ENCODE peak calls at places on chromosomes 5 and 9, in five cellular contexts. One of them, this sample, is unnamed.

GRCh38 chr5:1194378-1194777 is 7.0 kb upstream of the SLC6A19 start:
- DNase-seq in H1: no peak
- DNase-seq in HepG2: no peak
- DNase-seq in GM12878: no peak
- DNase-seq in K562: no peak
- DNase-seq in this sample: no peak

GRCh38 chr5:36607114-36607561 is 732 bp downstream of the SLC1A3 start:
- DNase-seq in H1: no peak
- DNase-seq in HepG2: no peak
- DNase-seq in GM12878: no peak
- DNase-seq in K562: no peak
- DNase-seq in this sample: no peak

GRCh38 chr5:3329427-3329826 is 266.2 kb upstream of the IRX1 start:
- DNase-seq in H1: no peak
- DNase-seq in HepG2: no peak
- DNase-seq in GM12878: no peak
- DNase-seq in K562: no peak
- DNase-seq in this sample: no peak

GRCh38 chr9:108746864-108747263 is 108.9 kb downstream of the ACTL7B start:
- DNase-seq in H1: no peak
- DNase-seq in HepG2: peak
- DNase-seq in GM12878: no peak
- DNase-seq in K562: no peak
- DNase-seq in this sample: no peak

GRCh38 chr9:129673602-129674001 is 8.2 kb downstream of the PRRX2 start:
- DNase-seq in H1: no peak
- DNase-seq in HepG2: no peak
- DNase-seq in GM12878: no peak
- DNase-seq in K562: no peak
- DNase-seq in this sample: no peak

GRCh38 chr5:169195601-169196000 is 105.3 kb downstream of the SLIT3 start:
- DNase-seq in H1: no peak
- DNase-seq in HepG2: no peak
- DNase-seq in GM12878: no peak
- DNase-seq in K562: no peak
- DNase-seq in this sample: no peak

GRCh38 chr9:131984564-131984963 is 95.1 kb downstream of the MED27 start:
- DNase-seq in H1: no peak
- DNase-seq in HepG2: no peak
- DNase-seq in GM12878: no peak
- DNase-seq in K562: no peak
- DNase-seq in this sample: no peak

GRCh38 chr9:87148391-87149237 is 201.3 kb upstream of the GAS1 start:
- DNase-seq in H1: peak
- DNase-seq in HepG2: no peak
- DNase-seq in GM12878: no peak
- DNase-seq in K562: peak
- DNase-seq in this sample: peak

GRCh38 chr9:79089054-79089560 is 482.7 kb upstream of the TLE4 start:
- DNase-seq in H1: no peak
- DNase-seq in HepG2: no peak
- DNase-seq in GM12878: no peak
- DNase-seq in K562: no peak
- DNase-seq in this sample: no peak

GRCh38 chr9:92637886-92638620 is 31.9 kb downstream of the IPPK start:
- DNase-seq in H1: no peak
- DNase-seq in HepG2: no peak
- DNase-seq in GM12878: no peak
- DNase-seq in K562: no peak
- DNase-seq in this sample: no peak

GRCh38 chr5:1998716-1999317 is 116.1 kb upstream of the IRX4 start:
- DNase-seq in H1: no peak
- DNase-seq in HepG2: no peak
- DNase-seq in GM12878: no peak
- DNase-seq in K562: no peak
- DNase-seq in this sample: no peak

GRCh38 chr9:93698140-93698908 is 121.9 kb downstream of the PHF2 start:
- DNase-seq in H1: no peak
- DNase-seq in HepG2: no peak
- DNase-seq in GM12878: no peak
- DNase-seq in K562: no peak
- DNase-seq in this sample: no peak
- TF ChIP-seq ATF2 in H1: no peak
- TF ChIP-seq ATF2 in HepG2: no peak
- TF ChIP-seq ATF2 in GM12878: no peak
- TF ChIP-seq ATF2 in K562: no peak
- TF ChIP-seq ATF2 in this sample: no peak

DNA sequence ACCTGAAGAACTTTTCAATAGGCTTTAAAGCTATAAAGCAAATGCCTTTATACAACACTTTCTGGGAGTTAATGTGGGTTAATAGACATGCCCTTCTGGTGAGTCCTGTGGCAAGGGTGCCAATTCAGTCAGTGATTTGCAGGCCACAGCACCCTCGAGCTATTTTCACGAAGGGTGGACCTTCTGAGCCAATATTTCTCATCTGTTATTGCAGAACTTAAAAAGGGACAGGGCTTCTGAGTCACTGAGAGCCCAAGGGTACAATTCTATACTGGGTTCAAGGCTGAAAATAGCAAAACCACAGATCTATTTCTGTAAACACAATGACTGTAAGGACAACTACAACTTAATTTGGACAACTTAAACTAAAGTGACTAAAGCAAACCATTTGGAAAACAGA is 92.8 kb downstream of the GABRG2 start:
- DNase-seq in H1: no peak
- DNase-seq in HepG2: no peak
- DNase-seq in GM12878: no peak
- DNase-seq in K562: no peak
- DNase-seq in this sample: no peak
- TF ChIP-seq ATF2 in H1: no peak
- TF ChIP-seq ATF2 in HepG2: no peak
- TF ChIP-seq ATF2 in GM12878: no peak
- TF ChIP-seq ATF2 in K562: no peak
- TF ChIP-seq ATF2 in this sample: no peak

GRCh38 chr5:146906803-146907202 is 28.2 kb upstream of the PPP2R2B start:
- DNase-seq in H1: peak
- DNase-seq in HepG2: no peak
- DNase-seq in GM12878: no peak
- DNase-seq in K562: no peak
- DNase-seq in this sample: peak
- TF ChIP-seq ATF2 in H1: no peak
- TF ChIP-seq ATF2 in HepG2: no peak
- TF ChIP-seq ATF2 in GM12878: no peak
- TF ChIP-seq ATF2 in K562: no peak
- TF ChIP-seq ATF2 in this sample: no peak

DNA sequence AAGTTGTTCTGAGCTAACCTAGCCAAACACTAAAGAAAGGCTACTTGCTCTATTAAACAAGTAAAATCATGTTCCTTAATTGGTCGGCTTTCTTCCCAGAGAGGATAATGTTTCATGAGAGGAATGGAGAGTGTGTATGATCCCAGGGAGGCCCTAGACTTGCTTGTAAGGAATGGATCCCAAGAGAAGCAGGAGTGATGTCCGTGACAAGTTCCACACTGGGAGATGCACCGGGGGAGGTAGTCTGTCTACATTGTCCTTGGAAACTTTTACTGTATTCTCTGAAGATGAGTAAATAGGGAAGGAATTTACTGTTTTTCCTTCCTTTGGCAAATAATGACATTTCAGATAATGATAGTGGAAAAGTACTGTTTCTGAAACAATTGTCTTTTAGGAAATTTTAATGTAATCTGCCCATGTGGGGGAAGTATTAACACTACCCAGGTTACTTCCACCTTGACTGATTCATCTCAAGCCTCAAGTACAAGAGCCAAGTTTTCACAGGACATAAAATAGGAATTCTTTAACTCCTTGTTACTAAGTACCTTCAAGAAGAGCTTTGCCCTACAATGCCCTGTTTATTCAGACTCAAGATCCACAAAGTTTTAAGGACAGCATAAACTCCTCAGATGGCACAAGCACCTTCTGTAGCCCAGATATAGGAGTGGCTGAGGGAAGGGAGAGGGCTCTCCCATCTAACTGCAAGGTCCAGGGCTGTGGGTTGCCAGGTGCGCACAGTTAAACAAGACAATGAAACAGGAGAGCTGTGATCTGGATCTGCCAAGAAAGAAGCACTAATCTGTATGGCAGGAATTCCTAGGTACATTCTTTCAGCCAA is 152.1 kb downstream of the GNA14 start:
- DNase-seq in H1: no peak
- DNase-seq in HepG2: peak
- DNase-seq in GM12878: no peak
- DNase-seq in K562: no peak
- DNase-seq in this sample: no peak
- TF ChIP-seq ATF2 in H1: no peak
- TF ChIP-seq ATF2 in HepG2: no peak
- TF ChIP-seq ATF2 in GM12878: no peak
- TF ChIP-seq ATF2 in K562: no peak
- TF ChIP-seq ATF2 in this sample: no peak

DNA sequence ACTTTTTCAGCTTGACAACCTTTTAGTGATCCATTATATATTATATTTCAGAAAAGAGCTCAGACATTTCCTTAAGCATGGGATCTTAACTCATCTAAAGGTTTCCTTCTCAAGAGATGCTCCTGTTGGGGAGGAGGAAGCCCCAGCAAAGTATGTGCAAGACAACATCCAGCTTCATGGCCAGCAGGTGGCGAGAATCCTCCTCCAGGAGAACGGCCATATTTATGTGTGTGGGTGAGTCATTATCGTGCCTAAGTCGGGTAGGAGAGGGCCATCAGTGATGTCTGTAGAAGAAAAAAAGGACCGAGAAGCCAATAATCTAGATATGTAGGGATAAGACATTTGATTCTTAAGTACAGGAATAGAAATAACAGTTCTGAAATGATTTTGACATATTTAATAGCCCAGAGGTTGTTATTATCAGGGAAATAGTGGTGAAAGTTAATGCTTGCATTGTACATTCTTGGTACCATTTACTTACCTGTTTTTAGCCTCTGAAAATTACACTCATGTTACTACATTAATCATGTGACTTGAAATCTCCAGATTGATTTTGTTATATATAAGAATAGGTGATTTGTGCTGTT is 28.2 kb downstream of the MTRR start:
- DNase-seq in H1: peak
- DNase-seq in HepG2: peak
- DNase-seq in GM12878: no peak
- DNase-seq in K562: peak
- DNase-seq in this sample: peak
- TF ChIP-seq ATF2 in H1: no peak
- TF ChIP-seq ATF2 in HepG2: no peak
- TF ChIP-seq ATF2 in GM12878: no peak
- TF ChIP-seq ATF2 in K562: no peak
- TF ChIP-seq ATF2 in this sample: no peak

DNA sequence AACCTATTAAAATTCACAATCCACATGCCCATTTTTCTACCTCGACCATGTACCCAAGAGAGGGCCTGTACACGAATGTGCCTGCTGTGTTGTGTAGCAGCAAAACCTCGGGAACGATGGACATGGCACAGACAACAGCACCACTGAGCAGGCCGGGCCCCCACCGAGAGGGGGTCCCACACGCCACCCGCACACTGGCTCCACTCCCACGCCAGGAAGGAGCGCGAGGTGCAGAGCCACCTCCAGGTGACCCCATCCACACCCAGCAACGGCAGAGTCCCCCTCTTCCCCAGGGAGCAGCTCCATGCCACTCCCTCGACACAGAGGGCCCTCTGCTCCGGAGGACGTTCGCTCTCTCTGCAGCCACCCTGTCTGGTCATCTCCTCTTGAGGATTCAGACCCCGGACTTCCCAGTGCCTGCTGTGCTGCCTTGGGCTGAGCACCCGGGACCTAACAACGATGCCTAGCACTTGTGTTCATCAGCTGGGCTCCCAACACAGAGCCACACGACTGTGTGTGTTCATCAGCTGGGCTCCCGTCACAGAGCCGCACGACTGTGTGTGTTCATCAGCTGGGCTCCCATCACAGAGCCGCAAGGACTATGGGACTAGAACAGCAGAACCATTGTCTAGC is 25.3 kb upstream of the ADAMTS2 start:
- DNase-seq in H1: no peak
- DNase-seq in HepG2: no peak
- DNase-seq in GM12878: no peak
- DNase-seq in K562: no peak
- DNase-seq in this sample: no peak
- TF ChIP-seq ATF2 in H1: no peak
- TF ChIP-seq ATF2 in HepG2: no peak
- TF ChIP-seq ATF2 in GM12878: no peak
- TF ChIP-seq ATF2 in K562: no peak
- TF ChIP-seq ATF2 in this sample: no peak

DNA sequence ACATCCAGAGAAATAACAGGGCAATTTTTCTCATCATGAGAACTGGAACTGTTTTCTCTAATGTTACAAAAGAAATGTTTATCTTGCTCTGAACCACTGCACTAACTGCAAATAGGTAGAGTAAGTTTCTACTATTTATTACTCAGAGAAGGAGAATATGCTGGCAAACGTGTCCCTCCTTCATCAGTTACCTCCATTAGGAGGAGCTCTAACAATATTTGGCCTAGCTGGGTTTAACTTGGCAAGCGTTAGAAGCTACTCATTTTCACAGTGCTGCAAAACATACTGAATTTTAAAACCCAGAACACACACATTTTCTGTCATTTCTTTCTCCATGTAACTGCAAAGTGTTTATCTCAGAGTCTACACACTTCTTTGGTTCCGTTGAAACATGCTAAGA is 101.0 kb upstream of the GABRG2 start:
- DNase-seq in H1: no peak
- DNase-seq in HepG2: peak
- DNase-seq in GM12878: no peak
- DNase-seq in K562: no peak
- DNase-seq in this sample: no peak
- TF ChIP-seq ATF2 in H1: no peak
- TF ChIP-seq ATF2 in HepG2: no peak
- TF ChIP-seq ATF2 in GM12878: no peak
- TF ChIP-seq ATF2 in K562: no peak
- TF ChIP-seq ATF2 in this sample: no peak

GRCh38 chr5:141941307-141941706 is 16.7 kb downstream of the PCDH12 start:
- DNase-seq in H1: no peak
- DNase-seq in HepG2: no peak
- DNase-seq in GM12878: no peak
- DNase-seq in K562: no peak
- DNase-seq in this sample: no peak

GRCh38 chr5:141941779-141942178 is 16.2 kb downstream of the PCDH12 start:
- DNase-seq in H1: no peak
- DNase-seq in HepG2: no peak
- DNase-seq in GM12878: no peak
- DNase-seq in K562: no peak
- DNase-seq in this sample: no peak

GRCh38 chr5:141944086-141944485 is 13.9 kb downstream of the PCDH12 start:
- DNase-seq in H1: no peak
- DNase-seq in HepG2: no peak
- DNase-seq in GM12878: no peak
- DNase-seq in K562: no peak
- DNase-seq in this sample: no peak

GRCh38 chr5:141942185-141942857 is 15.7 kb downstream of the PCDH12 start:
- DNase-seq in H1: no peak
- DNase-seq in HepG2: peak
- DNase-seq in GM12878: no peak
- DNase-seq in K562: no peak
- DNase-seq in this sample: no peak

GRCh38 chr5:141940695-141941271 is 17.1 kb downstream of the DELE1 start:
- DNase-seq in H1: no peak
- DNase-seq in HepG2: no peak
- DNase-seq in GM12878: no peak
- DNase-seq in K562: peak
- DNase-seq in this sample: no peak
- TF ChIP-seq ATF2 in H1: no peak
- TF ChIP-seq ATF2 in HepG2: no peak
- TF ChIP-seq ATF2 in GM12878: no peak
- TF ChIP-seq ATF2 in K562: no peak
- TF ChIP-seq ATF2 in this sample: no peak

GRCh38 chr5:121967187-121967586 is 5.4 kb downstream of the SRFBP1 start:
- DNase-seq in H1: no peak
- DNase-seq in HepG2: no peak
- DNase-seq in GM12878: no peak
- DNase-seq in K562: no peak
- DNase-seq in this sample: no peak
- TF ChIP-seq ATF2 in H1: no peak
- TF ChIP-seq ATF2 in HepG2: no peak
- TF ChIP-seq ATF2 in GM12878: no peak
- TF ChIP-seq ATF2 in K562: no peak
- TF ChIP-seq ATF2 in this sample: no peak